ENCODE peak calls at places on chromosomes 6 and 20, in five cellular contexts. B, E, I, Y and S are unnamed samples.

GRCh38 chr6:148497256-148497655 is 154.6 kb downstream of the SASH1 start:
- DNase-seq in B (peak), E (no peak), I (no peak), Y (peak), S (peak)

GRCh38 chr6:168333471-168333870 is 13.9 kb upstream of the DACT2 start:
- DNase-seq in B (no peak), E (no peak), I (no peak), Y (no peak), S (no peak)

GRCh38 chr6:25107218-25107617 is 171.5 kb upstream of the RIPOR2 start:
- DNase-seq in B (no peak), E (no peak), I (no peak), Y (no peak), S (no peak)

GRCh38 chr20:53623454-53624206 is 30.0 kb upstream of the ZNF217 start:
- DNase-seq in B (peak), E (no peak), I (no peak), Y (peak), S (peak)

GRCh38 chr20:2800590-2801458 is at the start of gene CPXM1:
- DNase-seq in B (peak), E (peak), I (no peak), Y (no peak), S (peak)

GRCh38 chr6:150697515-150697914 is 97.8 kb downstream of the PLEKHG1 start:
- DNase-seq in B (no peak), E (peak), I (no peak), Y (no peak), S (no peak)

GRCh38 chr20:3922223-3922982 is 33.2 kb downstream of the PANK2 start:
- DNase-seq in B (no peak), E (no peak), I (no peak), Y (no peak), S (no peak)

GRCh38 chr6:33974471-33974870 is 170.7 kb upstream of the MLN start:
- DNase-seq in B (no peak), E (no peak), I (peak), Y (no peak), S (peak)

GRCh38 chr6:164150221-164150620 is 735.7 kb downstream of the QKI start:
- DNase-seq in B (no peak), E (no peak), I (no peak), Y (no peak), S (no peak)

GRCh38 chr6:21149460-21149859 is 444.1 kb upstream of the SOX4 start:
- DNase-seq in B (peak), E (no peak), I (no peak), Y (peak), S (no peak)

GRCh38 chr6:160810238-160810637 is 108.2 kb downstream of the PLG start:
- DNase-seq in B (no peak), E (peak), I (no peak), Y (no peak), S (no peak)

GRCh38 chr20:46099491-46100287 is 9.9 kb upstream of the NCOA5 start:
- DNase-seq in B (peak), E (no peak), I (no peak), Y (no peak), S (no peak)

GRCh38 chr6:158231551-158232444 is 63.6 kb downstream of the GTF2H5 start:
- DNase-seq in B (peak), E (peak), I (peak), Y (peak), S (peak)